ENCODE peak calls at places on chromosomes 16 and 17, in six cellular contexts. H is fibroblast of mammary gland, M is fibroblast of pulmonary artery, K is tibial nerve, L is heart left ventricle, J is left ventricle myocardium inferior. D is an unnamed sample.

GRCh38 chr16:89710709-89711564 is 9.4 kb upstream of the SPATA2L start:
- DNase-seq in H (no peak), M (no peak), K (no peak), L (no peak), J (no peak), D (no peak)

GRCh38 chr17:74981979-74982662 is 5.3 kb upstream of the CDR2L start:
- DNase-seq in H (peak), M (peak), K (peak), L (peak), J (peak), D (peak)

GRCh38 chr17:19345486-19346350 is 16.8 kb downstream of the B9D1 start:
- DNase-seq in H (no peak), M (no peak), K (no peak), L (no peak), J (no peak), D (no peak)

GRCh38 chr16:82456683-82457082 is 170.1 kb upstream of the CDH13 start:
- DNase-seq in H (peak), M (peak), K (peak), L (peak), J (peak), D (peak)

GRCh38 chr16:30488764-30489595 is 16.4 kb downstream of the ITGAL start:
- DNase-seq in H (no peak), M (no peak), K (no peak), L (no peak), J (no peak), D (no peak)

GRCh38 chr17:31593806-31594205 is 202.3 kb downstream of the RAB11FIP4 start:
- DNase-seq in H (peak), M (no peak), K (no peak), L (peak), J (peak), D (peak)

GRCh38 chr17:13557077-13557476 is 44.7 kb downstream of the HS3ST3A1 start:
- DNase-seq in H (peak), M (peak), K (no peak), L (no peak), J (no peak), D (peak)

GRCh38 chr17:67717192-67717623 is 528 bp upstream of the NOL11 start:
- DNase-seq in H (no peak), M (no peak), K (no peak), L (no peak), J (no peak), D (peak)

GRCh38 chr16:89945654-89946053 is 2.9 kb upstream of the DEF8 start:
- DNase-seq in H (no peak), M (no peak), K (no peak), L (no peak), J (no peak), D (no peak)

GRCh38 chr17:50426814-50427787 is 1.1 kb downstream of the ACSF2 start:
- DNase-seq in H (peak), M (peak), K (no peak), L (peak), J (peak), D (peak)

DNA sequence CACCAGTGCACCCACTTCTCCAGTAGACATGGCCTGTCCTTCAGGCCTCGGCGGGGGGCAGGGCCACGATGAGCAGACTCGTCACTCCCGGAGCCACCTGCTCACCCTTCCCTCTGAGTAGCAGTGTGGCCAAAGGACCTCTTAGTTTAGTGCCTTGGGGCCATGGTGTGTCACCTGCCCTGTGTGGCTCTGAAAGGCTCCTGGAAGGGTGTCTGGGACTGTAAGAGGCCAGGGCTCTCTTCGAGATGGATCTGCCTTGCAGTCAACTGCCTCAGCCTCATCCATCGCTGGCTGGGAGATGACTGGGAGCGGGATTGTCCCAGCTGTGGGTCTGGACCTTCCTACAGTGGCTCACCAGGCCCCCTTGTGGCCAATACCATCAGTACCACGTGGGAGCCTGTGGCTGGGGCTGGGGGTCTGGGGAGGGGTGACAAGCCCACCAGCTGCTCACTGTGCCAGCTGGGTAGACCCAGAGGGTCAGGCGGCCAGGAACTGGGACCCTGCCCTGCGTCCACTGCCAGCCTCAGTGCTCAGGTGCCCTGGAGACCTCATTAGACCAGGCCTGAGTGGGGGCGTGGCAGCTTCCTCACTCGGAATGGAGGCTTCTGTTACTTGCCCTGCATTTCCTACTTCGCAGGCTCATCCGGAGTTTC is 133.4 kb downstream of the OR1D5 start:
- DNase-seq in H (peak), M (peak), K (no peak), L (peak), J (peak), D (no peak)
- TF ChIP-seq CTCF in H (peak), M (peak), K (no peak), L (peak), J (peak), D (peak)

GRCh38 chr17:82978765-82979349 is 100.6 kb upstream of the METRNL start:
- DNase-seq in H (no peak), M (no peak), K (peak), L (no peak), J (no peak), D (no peak)

GRCh38 chr17:82979718-82980117 is 99.7 kb upstream of the METRNL start:
- DNase-seq in H (no peak), M (no peak), K (no peak), L (no peak), J (no peak), D (no peak)

GRCh38 chr17:82978354-82978753 is 101.1 kb upstream of the METRNL start:
- DNase-seq in H (no peak), M (no peak), K (no peak), L (no peak), J (no peak), D (no peak)

GRCh38 chr17:82981141-82981540 is 98.3 kb upstream of the METRNL start:
- DNase-seq in H (no peak), M (no peak), K (no peak), L (no peak), J (no peak), D (no peak)

GRCh38 chr17:82980632-82981031 is 98.8 kb upstream of the METRNL start:
- DNase-seq in H (no peak), M (no peak), K (no peak), L (no peak), J (no peak), D (no peak)
- H3K4me3 ChIP-seq in H (no peak), M (no peak), K (no peak), L (no peak), J (no peak), D (no peak)

GRCh38 chr17:48721009-48721402 is 1.3 kb downstream of the PRAC1 start:
- DNase-seq in H (no peak), M (no peak), K (no peak), L (no peak), J (no peak), D (no peak)

GRCh38 chr17:48719642-48720262 is 2.6 kb downstream of the PRAC1 start:
- DNase-seq in H (no peak), M (no peak), K (no peak), L (no peak), J (no peak), D (no peak)

GRCh38 chr17:48718781-48719641 is 3.3 kb downstream of the PRAC1 start:
- DNase-seq in H (no peak), M (no peak), K (no peak), L (no peak), J (no peak), D (no peak)

GRCh38 chr17:48722201-48722907 is at the start of gene PRAC1:
- DNase-seq in H (no peak), M (no peak), K (no peak), L (no peak), J (no peak), D (no peak)

GRCh38 chr17:48720263-48721008 is 1.9 kb downstream of the PRAC1 start:
- DNase-seq in H (no peak), M (no peak), K (no peak), L (no peak), J (no peak), D (no peak)
- TF ChIP-seq CTCF in H (no peak), M (no peak), K (no peak), L (no peak), J (no peak), D (no peak)

DNA sequence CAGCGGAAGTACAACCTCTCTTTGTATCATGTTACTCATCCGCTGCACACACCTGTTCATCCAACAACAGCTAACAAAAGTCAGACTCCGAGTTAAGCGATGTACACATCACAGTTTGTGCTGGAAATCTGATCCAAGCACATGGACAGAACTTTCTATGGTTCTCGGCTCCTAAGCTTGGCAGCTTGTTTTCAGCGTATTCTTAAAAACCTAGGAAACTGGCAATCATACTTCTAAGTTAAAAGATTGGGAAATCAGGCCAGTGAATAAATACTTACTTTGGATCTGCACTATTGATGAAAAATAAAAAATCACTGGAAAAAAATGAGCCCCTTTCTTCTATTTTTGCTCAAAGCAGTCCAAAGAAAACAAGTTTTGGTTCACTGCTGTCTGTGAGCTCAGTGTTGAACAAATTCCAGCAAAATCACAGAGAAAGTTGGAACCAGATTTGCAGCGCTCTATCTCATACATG is 71.4 kb upstream of the CREBBP start:
- DNase-seq in H (peak), M (peak), K (peak), L (no peak), J (no peak), D (peak)
- H3K4me3 ChIP-seq in H (no peak), M (no peak), K (no peak), L (peak), J (no peak), D (no peak)

DNA sequence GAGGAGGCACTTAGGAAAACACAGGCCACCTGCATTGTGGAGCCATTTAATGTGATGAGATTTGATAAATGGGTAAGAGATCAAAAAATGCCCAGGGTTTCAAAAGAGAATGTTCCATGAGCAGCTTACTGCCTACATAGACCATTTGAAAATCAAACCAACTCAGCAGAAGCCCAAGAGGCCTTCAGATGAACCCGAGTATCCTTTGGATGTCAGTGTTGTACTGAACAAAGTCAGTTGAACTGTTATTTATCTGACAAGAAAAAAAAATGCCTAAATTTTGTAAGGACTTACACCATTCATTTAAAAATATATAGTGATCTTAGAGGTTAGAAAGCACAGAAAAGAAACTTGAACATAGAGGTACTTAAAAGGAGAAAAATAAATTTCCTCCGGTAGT is 381.7 kb downstream of the ZFHX3 start:
- DNase-seq in H (peak), M (peak), K (no peak), L (no peak), J (no peak), D (no peak)
- TF ChIP-seq CTCF in H (no peak), M (no peak), K (no peak), L (no peak), J (no peak), D (no peak)

GRCh38 chr17:72117470-72117747 is 3.4 kb upstream of the SOX9 start:
- DNase-seq in H (no peak), M (no peak), K (no peak), L (no peak), J (no peak), D (no peak)

GRCh38 chr17:72117748-72118587 is 2.9 kb upstream of the SOX9 start:
- DNase-seq in H (no peak), M (no peak), K (no peak), L (peak), J (no peak), D (peak)

GRCh38 chr17:72119280-72119962 is 1.4 kb upstream of the SOX9 start:
- DNase-seq in H (no peak), M (no peak), K (no peak), L (no peak), J (no peak), D (peak)

GRCh38 chr17:72119963-72120877 is 600 bp upstream of the SOX9 start:
- DNase-seq in H (peak), M (peak), K (peak), L (peak), J (peak), D (peak)

DNA sequence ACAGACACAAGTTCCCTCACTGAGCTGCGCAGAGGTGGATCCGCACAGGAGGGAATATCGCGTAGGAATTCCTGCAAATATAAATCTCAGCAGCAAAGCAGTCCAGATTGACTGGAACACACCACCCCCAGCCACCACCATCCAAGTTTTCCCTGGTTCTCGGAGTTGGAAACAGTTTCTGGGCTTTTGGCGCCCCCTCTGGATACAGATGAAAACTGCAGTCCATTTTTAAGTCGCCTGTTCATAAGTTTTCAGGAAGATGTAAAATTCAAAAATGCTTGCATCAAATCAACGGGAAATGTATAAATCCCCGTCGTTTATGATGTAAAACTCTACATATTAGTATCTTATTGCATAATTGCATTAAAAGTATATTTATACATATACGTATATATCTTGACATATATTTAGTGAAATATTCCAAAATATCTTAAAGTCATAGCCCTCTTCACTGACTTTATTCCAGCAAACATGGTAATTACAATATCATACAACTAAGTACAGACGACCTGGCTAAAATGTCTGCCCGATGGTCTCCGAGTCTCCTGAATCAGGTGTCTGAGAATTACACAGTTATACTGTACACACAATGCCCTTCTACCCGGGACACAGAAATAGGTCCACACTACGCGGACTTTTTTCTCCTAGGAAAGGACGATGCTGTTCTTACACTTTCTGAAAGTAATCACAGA is 2.1 kb upstream of the SOX9 start:
- DNase-seq in H (peak), M (peak), K (peak), L (peak), J (peak), D (peak)
- H3K4me3 ChIP-seq in H (no peak), M (peak), K (no peak), L (peak), J (peak), D (peak)

D was measured in astrocyte of the spinal cord.